ENCODE peak calls at places on chromosomes 6 and 20, in six cellular contexts. S, N, F, P, K and W are unnamed samples.

GRCh38 chr6:14912226-14912625 is 333.6 kb upstream of the JARID2 start:
- DNase-seq in S (no peak), N (no peak), F (no peak), P (no peak), K (no peak), W (no peak)

GRCh38 chr20:45355685-45356084 is 7.3 kb upstream of the SYS1 start:
- DNase-seq in S (no peak), N (no peak), F (no peak), P (no peak), K (no peak), W (no peak)

GRCh38 chr6:150250826-150251225 is 108.0 kb downstream of the PPP1R14C start:
- DNase-seq in S (peak; percentile 27), N (peak; percentile 72), F (peak; percentile 99), P (no peak), K (no peak), W (peak; percentile 98)

GRCh38 chr6:87968435-87969278 is 79.0 kb upstream of the SPACA1 start:
- DNase-seq in S (no peak), N (no peak), F (no peak), P (peak; percentile 18), K (no peak), W (peak; percentile 15)

GRCh38 chr6:144405173-144405572 is 120.0 kb downstream of the UTRN start:
- DNase-seq in S (no peak), N (peak; percentile 26), F (no peak), P (no peak), K (no peak), W (no peak)

GRCh38 chr6:112017169-112017568 is 36.7 kb upstream of the CCN6 start:
- DNase-seq in S (no peak), N (no peak), F (peak; percentile 9), P (no peak), K (no peak), W (no peak)

GRCh38 chr6:56843476-56844349 is 111.2 kb upstream of the BEND6 start:
- DNase-seq in S (peak; percentile 81), N (peak; percentile 73), F (peak; percentile 81), P (peak; percentile 62), K (no peak), W (peak; percentile 79)

GRCh38 chr6:66986940-66987339 is 1279.9 kb upstream of the EYS start:
- DNase-seq in S (no peak), N (no peak), F (no peak), P (no peak), K (no peak), W (no peak)

GRCh38 chr20:48364688-48365421 is 462.9 kb downstream of the PREX1 start:
- DNase-seq in S (no peak), N (no peak), F (no peak), P (no peak), K (no peak), W (no peak)

GRCh38 chr6:150866147-150867073 is 908 bp downstream of the MTHFD1L start:
- DNase-seq in S (peak; percentile 83), N (peak; percentile 90), F (peak; percentile 84), P (peak; percentile 84), K (peak; percentile 65), W (peak; percentile 55)

GRCh38 chr6:38136547-38136946 is 317.0 kb downstream of the ZFAND3 start:
- DNase-seq in S (no peak), N (peak; percentile 38), F (no peak), P (no peak), K (no peak), W (no peak)

GRCh38 chr6:111487656-111488055 is 4.6 kb upstream of the REV3L start:
- DNase-seq in S (no peak), N (peak; percentile 88), F (peak; percentile 82), P (no peak), K (no peak), W (peak; percentile 78)

GRCh38 chr6:1940381-1940780 is 305.0 kb downstream of the GMDS start:
- DNase-seq in S (no peak), N (no peak), F (no peak), P (no peak), K (no peak), W (no peak)

GRCh38 chr6:79186564-79186963 is 47.9 kb downstream of the HMGN3 start:
- DNase-seq in S (no peak), N (no peak), F (no peak), P (no peak), K (no peak), W (no peak)

GRCh38 chr6:53647437-53648094 is 18.0 kb downstream of the KLHL31 start:
- DNase-seq in S (no peak), N (no peak), F (peak; percentile 50), P (no peak), K (peak; percentile 21), W (no peak)

GRCh38 chr6:37481793-37482192 is 17.9 kb downstream of the CCDC167 start:
- DNase-seq in S (no peak), N (no peak), F (no peak), P (no peak), K (no peak), W (no peak)

GRCh38 chr20:34637245-34638185 is 39.4 kb downstream of the PIGU start:
- DNase-seq in S (peak; percentile 37), N (peak; percentile 80), F (peak; percentile 40), P (no peak), K (no peak), W (no peak)

GRCh38 chr6:42269553-42269952 is 51.9 kb upstream of the MRPS10 start:
- DNase-seq in S (no peak), N (no peak), F (no peak), P (no peak), K (no peak), W (no peak)

GRCh38 chr20:10644458-10645204 is 29.2 kb downstream of the JAG1 start:
- DNase-seq in S (no peak), N (no peak), F (no peak), P (no peak), K (no peak), W (no peak)

GRCh38 chr6:45538636-45539035 is 160.9 kb upstream of the SUPT3H start:
- DNase-seq in S (peak; percentile 50), N (no peak), F (no peak), P (no peak), K (no peak), W (no peak)

GRCh38 chr20:2955257-2955950 is 82.1 kb downstream of the PTPRA start:
- DNase-seq in S (no peak), N (no peak), F (no peak), P (no peak), K (no peak), W (no peak)

GRCh38 chr6:25112207-25112874 is 166.8 kb upstream of the CARMIL1 start:
- DNase-seq in S (no peak), N (no peak), F (peak; percentile 88), P (no peak), K (no peak), W (peak; percentile 84)

GRCh38 chr6:43913388-43914271 is 143.6 kb downstream of the VEGFA start:
- DNase-seq in S (no peak), N (peak; percentile 45), F (no peak), P (peak; percentile 78), K (no peak), W (no peak)

GRCh38 chr6:79546186-79546585 is 9.0 kb upstream of the LCA5 start:
- DNase-seq in S (no peak), N (peak; percentile 46), F (peak; percentile 19), P (no peak), K (no peak), W (no peak)

GRCh38 chr6:163725008-163725941 is 310.8 kb downstream of the QKI start:
- DNase-seq in S (no peak), N (no peak), F (no peak), P (no peak), K (no peak), W (peak; percentile 44)

GRCh38 chr20:6241591-6241990 is 118.8 kb upstream of the FERMT1 start:
- DNase-seq in S (no peak), N (no peak), F (no peak), P (no peak), K (no peak), W (no peak)

GRCh38 chr6:56889492-56889891 is 65.4 kb upstream of the BEND6 start:
- DNase-seq in S (no peak), N (no peak), F (no peak), P (no peak), K (no peak), W (no peak)

GRCh38 chr20:38229376-38230252 is 30.9 kb downstream of the KIAA1755 start:
- DNase-seq in S (no peak), N (no peak), F (no peak), P (no peak), K (no peak), W (no peak)

GRCh38 chr20:49394264-49394663 is 88.2 kb downstream of the KCNB1 start:
- DNase-seq in S (peak; percentile 43), N (peak; percentile 2), F (no peak), P (no peak), K (no peak), W (no peak)

GRCh38 chr6:125165256-125165655 is 11.7 kb downstream of the TPD52L1 start:
- DNase-seq in S (no peak), N (peak; percentile 40), F (no peak), P (no peak), K (no peak), W (no peak)

GRCh38 chr20:33515569-33516216 is 25.8 kb downstream of the CBFA2T2 start:
- DNase-seq in S (no peak), N (no peak), F (no peak), P (no peak), K (no peak), W (no peak)

GRCh38 chr6:44062771-44063560 is 64.3 kb downstream of the MRPL14 start:
- DNase-seq in S (peak; percentile 46), N (no peak), F (peak; percentile 71), P (no peak), K (no peak), W (peak; percentile 59)

GRCh38 chr20:19440660-19441527 is 228.5 kb downstream of the SLC24A3 start:
- DNase-seq in S (no peak), N (no peak), F (no peak), P (no peak), K (no peak), W (no peak)

DNA sequence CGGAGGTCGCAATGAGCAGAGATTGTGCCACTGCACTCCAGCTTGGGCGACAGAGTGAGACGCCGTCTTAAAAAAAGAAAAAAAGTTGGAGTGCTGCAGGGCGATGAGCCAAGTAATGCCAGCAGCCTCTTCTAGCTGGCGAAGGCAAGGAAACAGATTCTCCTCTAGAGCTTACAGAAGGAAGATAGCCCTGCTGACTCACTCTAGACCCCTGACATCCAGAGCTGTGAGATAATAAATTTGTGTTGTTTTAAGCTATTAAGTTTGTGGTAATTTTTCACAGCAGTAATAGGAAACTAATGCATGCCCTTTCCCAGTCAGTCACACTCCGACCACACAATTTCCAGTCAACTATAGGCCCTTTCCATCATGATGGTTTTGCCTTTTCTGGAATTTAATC is 16.4 kb downstream of the PRSS16 start:
- DNase-seq in S (no peak), N (no peak), F (no peak), P (no peak), K (no peak), W (no peak)
- H3K27me3 ChIP-seq in S (peaks cover 3% of the 10 kb centered on the region), N (peaks cover 8% of the 10 kb centered on the region), F (no peaks in the 10 kb centered on the region), P (no peaks in the 10 kb centered on the region), K (peaks cover 32% of the 10 kb centered on the region), W (peaks cover 56% of the 10 kb centered on the region)

GRCh38 chr20:1947535-1947846 is 46.4 kb downstream of the PDYN start:
- DNase-seq in S (no peak), N (no peak), F (no peak), P (no peak), K (no peak), W (no peak)
- H3K27me3 ChIP-seq in S (no peaks in the 10 kb centered on the region), N (peaks cover 76% of the 10 kb centered on the region), F (no peaks in the 10 kb centered on the region), P (no peaks in the 10 kb centered on the region), K (peaks cover 14% of the 10 kb centered on the region), W (peaks cover 6% of the 10 kb centered on the region)

GRCh38 chr6:40788661-40789111 is 201.5 kb upstream of the LRFN2 start:
- DNase-seq in S (no peak), N (no peak), F (no peak), P (no peak), K (peak; percentile 21), W (no peak)
- H3K27me3 ChIP-seq in S (no peaks in the 10 kb centered on the region), N (peaks cover 1% of the 10 kb centered on the region), F (no peaks in the 10 kb centered on the region), P (no peaks in the 10 kb centered on the region), K (no peaks in the 10 kb centered on the region), W (peaks cover 17% of the 10 kb centered on the region)

GRCh38 chr20:61048292-61048691 is 203.8 kb upstream of the CDH4 start:
- DNase-seq in S (no peak), N (no peak), F (no peak), P (no peak), K (no peak), W (no peak)
- H3K27me3 ChIP-seq in S (no peaks in the 10 kb centered on the region), N (no peaks in the 10 kb centered on the region), F (no peaks in the 10 kb centered on the region), P (no peaks in the 10 kb centered on the region), K (no peaks in the 10 kb centered on the region), W (no peaks in the 10 kb centered on the region)